ENCODE peak calls at places on chromosomes 5 and 9, in four cellular contexts. K, R, L and A are unnamed samples.

GRCh38 chr5:67360047-67360446 is 163.4 kb upstream of the CD180 start:
- DNase-seq in K (no peak), R (no peak), L (no peak), A (no peak)

GRCh38 chr9:105883847-105884246 is 189.5 kb downstream of the TMEM38B start:
- DNase-seq in K (no peak), R (no peak), L (no peak), A (no peak)

GRCh38 chr9:94907246-94907936 is 180.9 kb downstream of the AOPEP start:
- DNase-seq in K (no peak), R (no peak), L (no peak), A (no peak)

GRCh38 chr9:129394011-129394919 is 216.2 kb upstream of the IER5L start:
- DNase-seq in K (no peak), R (no peak), L (no peak), A (no peak)

GRCh38 chr5:141876628-141877477 is 1.4 kb downstream of the PCDH1 start:
- DNase-seq in K (peak), R (peak), L (no peak), A (no peak)

GRCh38 chr5:14125262-14125661 is 17.9 kb upstream of the TRIO start:
- DNase-seq in K (no peak), R (no peak), L (no peak), A (no peak)

GRCh38 chr9:110828148-110828730 is 159.6 kb downstream of the MUSK start:
- DNase-seq in K (no peak), R (peak), L (no peak), A (no peak)

GRCh38 chr9:85248514-85249312 is 493.0 kb downstream of the AGTPBP1 start:
- DNase-seq in K (no peak), R (peak), L (no peak), A (no peak)

GRCh38 chr9:133888779-133889491 is 103.2 kb downstream of the VAV2 start:
- DNase-seq in K (no peak), R (no peak), L (no peak), A (no peak)

GRCh38 chr9:132639322-132639721 is 30.5 kb downstream of the DDX31 start:
- DNase-seq in K (no peak), R (no peak), L (no peak), A (no peak)

GRCh38 chr5:137098238-137098637 is 400.9 kb downstream of the SPOCK1 start:
- DNase-seq in K (no peak), R (no peak), L (no peak), A (no peak)

GRCh38 chr5:949815-950560 is 57.3 kb downstream of the TRIP13 start:
- DNase-seq in K (no peak), R (no peak), L (peak), A (no peak)

GRCh38 chr9:90219548-90220118 is 423.0 kb downstream of the DIRAS2 start:
- DNase-seq in K (peak), R (no peak), L (no peak), A (no peak)

GRCh38 chr9:130639119-130639485 is 25.3 kb upstream of the PRDM12 start:
- DNase-seq in K (peak), R (no peak), L (no peak), A (no peak)

GRCh38 chr5:76579166-76579765 is 43.9 kb downstream of the F2RL2 start:
- DNase-seq in K (no peak), R (peak), L (no peak), A (no peak)

GRCh38 chr5:37810311-37810710 is 29.5 kb downstream of the GDNF start:
- DNase-seq in K (no peak), R (peak), L (no peak), A (no peak)

GRCh38 chr5:67209141-67209771 is 12.7 kb upstream of the CD180 start:
- DNase-seq in K (peak), R (peak), L (peak), A (peak)

GRCh38 chr5:111779260-111780254 is 22.6 kb upstream of the NREP start:
- DNase-seq in K (no peak), R (no peak), L (no peak), A (no peak)

GRCh38 chr5:145347026-145347616 is 488.0 kb downstream of the PRELID2 start:
- DNase-seq in K (peak), R (peak), L (no peak), A (peak)
- TF ChIP-seq CTCF in K (peak), R (peak), L (peak), A (peak)

DNA sequence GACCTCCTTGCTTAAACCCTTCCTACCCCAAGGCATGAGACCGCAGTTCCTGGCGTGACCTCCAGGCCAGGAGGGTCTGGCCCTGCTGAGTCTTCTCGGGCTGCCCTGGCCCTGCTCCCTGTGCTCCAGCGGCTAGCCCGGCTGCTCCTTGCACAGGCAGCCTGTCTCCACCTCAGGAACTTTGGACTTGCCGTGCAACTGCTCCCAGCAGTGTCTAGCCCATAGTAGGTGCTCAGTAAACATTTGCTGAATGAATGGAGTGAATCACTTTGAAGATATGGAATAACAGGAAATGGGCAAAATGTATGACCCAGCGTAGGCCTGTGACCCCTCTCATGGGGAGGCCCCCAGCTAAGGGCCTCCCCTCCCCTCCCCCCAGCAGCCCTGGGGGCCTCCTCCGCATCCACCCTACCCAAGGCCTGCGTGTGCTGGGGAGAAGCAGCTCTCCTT is 127.1 kb downstream of the ZNF354C start:
- DNase-seq in K (no peak), R (no peak), L (no peak), A (no peak)
- TF ChIP-seq CTCF in K (peak), R (peak), L (peak), A (peak)

GRCh38 chr9:113156880-113157279 is 6.1 kb downstream of the SLC31A2 start:
- DNase-seq in K (no peak), R (no peak), L (no peak), A (no peak)
- TF ChIP-seq CTCF in K (no peak), R (no peak), L (no peak), A (no peak)

GRCh38 chr5:135976216-135976615 is 21.4 kb upstream of the LECT2 start:
- DNase-seq in K (no peak), R (no peak), L (no peak), A (no peak)

GRCh38 chr5:135979510-135979909 is 24.7 kb upstream of the LECT2 start:
- DNase-seq in K (no peak), R (peak), L (no peak), A (no peak)

GRCh38 chr5:135978212-135978631 is 23.4 kb upstream of the LECT2 start:
- DNase-seq in K (no peak), R (no peak), L (no peak), A (no peak)

GRCh38 chr5:135978993-135979392 is 24.2 kb upstream of the LECT2 start:
- DNase-seq in K (no peak), R (no peak), L (no peak), A (no peak)

DNA sequence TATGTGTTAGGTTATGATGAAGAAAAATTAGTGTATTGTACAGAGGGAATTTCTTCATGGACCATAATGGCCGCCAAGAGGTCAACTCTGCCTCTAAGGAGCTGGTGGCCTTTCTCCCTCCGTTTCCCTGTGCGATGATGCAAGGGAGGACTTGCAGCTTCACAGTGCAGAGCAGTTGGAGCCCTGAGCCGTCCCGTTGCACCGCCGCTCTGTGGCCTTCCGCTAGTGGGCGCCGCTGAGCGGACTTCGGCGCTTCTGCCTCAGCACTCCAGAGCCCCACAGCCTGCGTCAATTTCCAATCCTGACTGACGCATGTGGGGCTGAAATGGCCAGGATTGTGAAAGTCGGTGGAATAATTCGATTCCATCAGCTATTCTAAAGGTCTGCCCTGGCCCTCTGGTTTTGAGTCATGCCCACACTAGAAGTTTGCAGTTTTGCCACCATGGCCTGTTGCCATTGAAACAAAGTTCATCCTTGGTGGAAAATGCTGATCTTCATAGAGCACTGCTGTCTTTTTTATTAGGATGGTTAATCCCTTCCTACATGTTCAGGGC is 22.7 kb upstream of the LECT2 start:
- DNase-seq in K (peak), R (peak), L (peak), A (peak)
- TF ChIP-seq CTCF in K (peak), R (peak), L (peak), A (peak)

GRCh38 chr5:12695651-12696050 is 791.4 kb upstream of the CTNND2 start:
- DNase-seq in K (no peak), R (no peak), L (no peak), A (no peak)

DNA sequence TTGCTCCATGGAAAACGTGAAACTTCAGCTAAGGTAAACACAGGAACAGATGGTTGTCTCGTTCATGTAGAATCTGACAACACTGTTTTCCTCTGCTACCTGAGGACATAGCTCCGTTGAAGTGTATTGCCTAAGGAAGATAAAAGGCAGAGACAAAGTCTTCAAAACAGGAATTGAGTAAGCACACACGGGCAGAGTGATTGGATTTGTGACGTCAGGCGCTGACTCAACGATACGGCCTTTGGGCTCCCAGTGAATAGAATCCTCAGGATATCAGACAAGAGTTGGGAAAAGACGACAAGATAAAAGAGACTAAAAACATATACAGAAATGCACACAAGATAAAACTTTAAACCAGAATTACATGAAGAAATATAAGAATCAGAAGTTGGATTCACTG is 787.1 kb upstream of the CTNND2 start:
- DNase-seq in K (no peak), R (no peak), L (no peak), A (no peak)
- TF ChIP-seq CTCF in K (no peak), R (no peak), L (no peak), A (no peak)